ENCODE peak calls at places on chromosomes 4 and X, in eight cellular contexts. H is activated naive CD8-positive, alpha-beta T cell treated with anti-CD3 and anti-CD28 coated beads, Interleukin-2, amount 50 U/mL, for 24 hours; A is Karpas-422; W is stimulated activated CD4-positive, alpha-beta T cell treated with anti-CD3 and anti-CD28 coated beads, Interleukin-1b, Interleukin-23, amount 100 ng/mL, for 48 hours; U is fibroblast of mammary gland; D is endodermal cell; C is EL; T is amniotic stem cell. K is an unnamed sample.

GRCh38 chr4:156695163-156695562 is 276.4 kb downstream of the PDGFC start:
- DNase-seq in W (no peak), D (no peak), C (no peak), H (no peak), A (no peak), T (no peak), U (no peak), K (no peak)

GRCh38 chrX:39821011-39821708 is 276.6 kb downstream of the BCOR start:
- DNase-seq in W (peak; percentile 5), D (peak; percentile 87), U (peak; percentile 33), A (no peak), H (peak; percentile 23), T (no peak), C (peak; percentile 25), K (peak; percentile 17)

GRCh38 chr4:81565137-81565870 is 93.6 kb upstream of the RASGEF1B start:
- DNase-seq in H (no peak), W (no peak), T (no peak), D (peak; percentile 57), A (no peak), U (peak; percentile 35), C (no peak), K (peak; percentile 66)

GRCh38 chr4:145557720-145558119 is 61.5 kb upstream of the MMAA start:
- DNase-seq in A (peak; percentile 91), U (peak; percentile 71), D (peak; percentile 89), W (peak; percentile 51), C (peak; percentile 53), T (peak; percentile 42), H (peak; percentile 55), K (no peak)

GRCh38 chr4:102612195-102612594 is 111.0 kb downstream of the NFKB1 start:
- DNase-seq in U (no peak), H (no peak), C (no peak), A (no peak), T (no peak), D (no peak), W (no peak), K (no peak)

GRCh38 chr4:165682621-165683020 is 190.4 kb upstream of the TLL1 start:
- DNase-seq in H (no peak), A (no peak), C (no peak), T (no peak), W (no peak), D (no peak), U (peak; percentile 36), K (no peak)

GRCh38 chr4:155999743-156000142 is 46.1 kb upstream of the CTSO start:
- DNase-seq in C (peak; percentile 34), T (no peak), D (peak; percentile 91), U (peak; percentile 29), H (no peak), A (peak; percentile 75), W (no peak), K (peak; percentile 36)

GRCh38 chrX:19805054-19805690 is 82.2 kb downstream of the SH3KBP1 start:
- DNase-seq in A (no peak), U (peak; percentile 11), T (no peak), W (no peak), H (no peak), C (no peak), D (no peak), K (no peak)

GRCh38 chr4:156633846-156634245 is 337.8 kb downstream of the PDGFC start:
- DNase-seq in H (no peak), T (no peak), C (no peak), U (no peak), A (no peak), W (no peak), D (no peak), K (no peak)

GRCh38 chrX:76148753-76149152 is 24.1 kb upstream of the PBDC1 start:
- DNase-seq in H (peak; percentile 23), C (peak; percentile 34), T (no peak), W (peak; percentile 42), D (peak; percentile 50), U (peak; percentile 43), A (peak; percentile 86), K (peak; percentile 17)

GRCh38 chr4:109571494-109571893 is 11.4 kb downstream of the MCUB start:
- DNase-seq in C (no peak), U (peak; percentile 25), W (no peak), T (no peak), A (no peak), H (no peak), D (no peak), K (no peak)

GRCh38 chr4:176794151-176794550 is 1.4 kb upstream of the VEGFC start:
- DNase-seq in U (peak; percentile 97), A (no peak), T (peak; percentile 73), W (no peak), D (no peak), C (peak; percentile 92), H (no peak), K (no peak)

GRCh38 chr4:153579410-153579809 is 104.7 kb upstream of the TLR2 start:
- DNase-seq in T (no peak), D (no peak), U (no peak), A (peak; percentile 89), C (no peak), W (no peak), H (no peak), K (no peak)

GRCh38 chr4:89298160-89298559 is 9.4 kb downstream of the GPRIN3 start:
- DNase-seq in A (peak; percentile 84), D (no peak), T (no peak), C (no peak), H (peak; percentile 37), W (no peak), U (no peak), K (no peak)

GRCh38 chr4:9904976-9905587 is 116.2 kb downstream of the SLC2A9 start:
- DNase-seq in W (peak; percentile 26), C (peak; percentile 3), A (no peak), H (no peak), D (no peak), U (no peak), T (no peak), K (no peak)

GRCh38 chr4:57044996-57045395 is 65.2 kb downstream of the IGFBP7 start:
- DNase-seq in C (peak; percentile 72), W (no peak), T (no peak), U (peak; percentile 20), D (no peak), H (no peak), A (no peak), K (no peak)

GRCh38 chr4:125639182-125639621 is 324.4 kb downstream of the FAT4 start:
- DNase-seq in W (no peak), U (peak; percentile 15), H (no peak), A (no peak), D (peak; percentile 91), C (no peak), T (no peak), K (no peak)

GRCh38 chrX:148995661-148996060 is 495.2 kb downstream of the AFF2 start:
- DNase-seq in T (no peak), W (no peak), U (no peak), H (no peak), C (no peak), D (no peak), A (peak; percentile 61), K (no peak)

GRCh38 chr4:100095729-100096595 is 94.3 kb downstream of the DDIT4L start:
- DNase-seq in D (peak; percentile 81), H (peak; percentile 72), A (peak; percentile 77), C (peak; percentile 78), T (peak; percentile 46), W (peak; percentile 79), U (peak; percentile 86), K (peak; percentile 58)

GRCh38 chr4:7781361-7781760 is 158.3 kb downstream of the AFAP1 start:
- DNase-seq in W (peak; percentile 26), T (no peak), D (no peak), C (peak; percentile 72), U (peak; percentile 64), H (no peak), A (no peak), K (no peak)

GRCh38 chr4:121057466-121057911 is 14.8 kb downstream of the NDNF start:
- DNase-seq in T (no peak), D (peak; percentile 52), H (no peak), W (no peak), C (no peak), A (no peak), U (no peak), K (no peak)

GRCh38 chrX:132216283-132216682 is 3.0 kb downstream of the RAP2C start:
- DNase-seq in C (no peak), H (no peak), T (no peak), A (peak; percentile 41), U (peak; percentile 18), W (no peak), D (no peak), K (no peak)

GRCh38 chr4:29972121-29972520 is 748.0 kb upstream of the PCDH7 start:
- DNase-seq in T (no peak), H (no peak), U (peak; percentile 10), W (no peak), C (peak; percentile 59), A (no peak), D (no peak), K (no peak)

K was measured in tibial nerve.